ENCODE peak calls at places on chromosomes 11 and 22, in eight cellular contexts. X is PC-3, N is brain microvascular endothelial cell, U is psoas muscle, A is SK-MEL-5, C is neural crest cell, T is midbrain, W is RWPE1. P is an unnamed sample.

GRCh38 chr11:74543991-74544390 is 48.4 kb upstream of the POLD3 start:
- DNase-seq in X (peak), N (no peak), U (no peak), A (no peak), C (no peak), T (no peak), W (no peak), P (no peak)

GRCh38 chr11:98300777-98301176 is 720.0 kb upstream of the CNTN5 start:
- DNase-seq in X (peak), N (no peak), U (no peak), A (no peak), C (no peak), T (no peak), W (no peak), P (no peak)

GRCh38 chr22:22578702-22579424 is 19.8 kb upstream of the PRAME start:
- DNase-seq in X (no peak), N (peak), U (no peak), A (peak), C (no peak), T (no peak), W (peak), P (no peak)

GRCh38 chr22:37827056-37827455 is 3.9 kb downstream of the GALR3 start:
- DNase-seq in X (no peak), N (no peak), U (peak), A (no peak), C (no peak), T (peak), W (no peak), P (peak)

GRCh38 chr11:111557425-111558111 is 17.0 kb downstream of the LAYN start:
- DNase-seq in X (peak), N (peak), U (no peak), A (no peak), C (no peak), T (no peak), W (peak), P (no peak)

GRCh38 chr11:115784796-115785521 is 280.7 kb upstream of the CADM1 start:
- DNase-seq in X (no peak), N (no peak), U (no peak), A (no peak), C (no peak), T (no peak), W (no peak), P (no peak)

GRCh38 chr11:118705111-118705741 is 25.8 kb upstream of the TREH start:
- DNase-seq in X (no peak), N (no peak), U (no peak), A (peak), C (peak), T (peak), W (no peak), P (peak)

GRCh38 chr22:18968011-18968749 is 32.1 kb upstream of the PRODH start:
- DNase-seq in X (peak), N (peak), U (peak), A (no peak), C (peak), T (no peak), W (no peak), P (peak)

GRCh38 chr11:36296925-36297604 is 977 bp downstream of the PRR5L start:
- DNase-seq in X (no peak), N (peak), U (no peak), A (no peak), C (no peak), T (no peak), W (no peak), P (no peak)

GRCh38 chr11:46537851-46538295 is 56.0 kb downstream of the AMBRA1 start:
- DNase-seq in X (peak), N (peak), U (peak), A (peak), C (peak), T (peak), W (peak), P (peak)

GRCh38 chr11:104146943-104147342 is 17.0 kb downstream of the PDGFD start:
- DNase-seq in X (no peak), N (no peak), U (no peak), A (no peak), C (no peak), T (no peak), W (no peak), P (no peak)

GRCh38 chr11:75337195-75337654 is 14.2 kb downstream of the ARRB1 start:
- DNase-seq in X (peak), N (peak), U (no peak), A (peak), C (no peak), T (no peak), W (no peak), P (no peak)

GRCh38 chr11:128716661-128717210 is 22.9 kb downstream of the FLI1 start:
- DNase-seq in X (no peak), N (peak), U (no peak), A (no peak), C (no peak), T (no peak), W (no peak), P (no peak)

GRCh38 chr22:31646186-31647019 is 15.6 kb downstream of the PISD start:
- DNase-seq in X (peak), N (peak), U (no peak), A (no peak), C (no peak), T (no peak), W (peak), P (no peak)

GRCh38 chr11:79437981-79438630 is 2.7 kb downstream of the TENM4 start:
- DNase-seq in X (no peak), N (no peak), U (peak), A (no peak), C (peak), T (no peak), W (peak), P (peak)

GRCh38 chr11:79335681-79336080 is 105.1 kb downstream of the TENM4 start:
- DNase-seq in X (no peak), N (no peak), U (no peak), A (no peak), C (no peak), T (no peak), W (no peak), P (no peak)

GRCh38 chr22:35656284-35656752 is 8.1 kb downstream of the APOL6 start:
- DNase-seq in X (no peak), N (no peak), U (no peak), A (no peak), C (no peak), T (no peak), W (no peak), P (no peak)

GRCh38 chr22:19819911-19820879 is 34.5 kb downstream of the GNB1L start:
- DNase-seq in X (no peak), N (no peak), U (no peak), A (no peak), C (no peak), T (no peak), W (no peak), P (no peak)

GRCh38 chr11:109957000-109957399 is 136.2 kb upstream of the ZC3H12C start:
- DNase-seq in X (no peak), N (no peak), U (no peak), A (no peak), C (no peak), T (no peak), W (no peak), P (no peak)

GRCh38 chr22:29481265-29482000 is 1.4 kb downstream of the NEFH start:
- DNase-seq in X (no peak), N (no peak), U (no peak), A (no peak), C (peak), T (no peak), W (no peak), P (no peak)

GRCh38 chr11:131064373-131064991 is 148.2 kb upstream of the SNX19 start:
- DNase-seq in X (peak), N (peak), U (peak), A (peak), C (peak), T (peak), W (peak), P (peak)

GRCh38 chr11:117970400-117971024 is 15.7 kb upstream of the IL10RA start:
- DNase-seq in X (peak), N (peak), U (no peak), A (no peak), C (no peak), T (no peak), W (no peak), P (no peak)

GRCh38 chr22:44919691-44920090 is 90.1 kb downstream of the PHF21B start:
- DNase-seq in X (no peak), N (no peak), U (no peak), A (no peak), C (no peak), T (no peak), W (no peak), P (no peak)

GRCh38 chr11:33500865-33501479 is 199.7 kb downstream of the C11orf91 start:
- DNase-seq in X (peak), N (peak), U (no peak), A (peak), C (peak), T (no peak), W (peak), P (no peak)

GRCh38 chr11:62614275-62614674 is 1.2 kb downstream of the ROM1 start:
- DNase-seq in X (peak), N (no peak), U (no peak), A (no peak), C (no peak), T (no peak), W (no peak), P (peak)

GRCh38 chr11:78030429-78031325 is 7.6 kb upstream of the KCTD14 start:
- DNase-seq in X (peak), N (peak), U (no peak), A (peak), C (no peak), T (peak), W (no peak), P (peak)

GRCh38 chr11:101797335-101797734 is 117.5 kb upstream of the CEP126 start:
- DNase-seq in X (peak), N (peak), U (no peak), A (no peak), C (no peak), T (no peak), W (no peak), P (no peak)

GRCh38 chr22:50148991-50149721 is 21.4 kb upstream of the PANX2 start:
- DNase-seq in X (peak), N (peak), U (no peak), A (peak), C (peak), T (no peak), W (peak), P (peak)

GRCh38 chr11:125952559-125952958 is 6.7 kb downstream of the VSIG10L2 start:
- DNase-seq in X (no peak), N (no peak), U (no peak), A (no peak), C (no peak), T (no peak), W (no peak), P (no peak)

GRCh38 chr11:8323161-8323935 is 59.7 kb upstream of the LMO1 start:
- DNase-seq in X (no peak), N (no peak), U (no peak), A (no peak), C (no peak), T (no peak), W (no peak), P (no peak)

GRCh38 chr22:48578138-48579034 is 1249.3 kb downstream of the BRD1 start:
- DNase-seq in X (no peak), N (no peak), U (no peak), A (no peak), C (peak), T (peak), W (no peak), P (peak)

GRCh38 chr11:19938866-19939265 is 221.4 kb downstream of the DBX1 start:
- DNase-seq in X (peak), N (no peak), U (no peak), A (no peak), C (no peak), T (no peak), W (no peak), P (no peak)

GRCh38 chr22:35904332-35904692 is 124.3 kb downstream of the RBFOX2 start:
- DNase-seq in X (no peak), N (no peak), U (no peak), A (no peak), C (no peak), T (no peak), W (no peak), P (no peak)

GRCh38 chr11:111554532-111554931 is 14.0 kb downstream of the LAYN start:
- DNase-seq in X (peak), N (no peak), U (no peak), A (no peak), C (no peak), T (no peak), W (peak), P (no peak)

GRCh38 chr22:39317084-39317755 is 2.2 kb downstream of the RPL3 start:
- DNase-seq in X (peak), N (no peak), U (no peak), A (no peak), C (no peak), T (no peak), W (no peak), P (no peak)

GRCh38 chr11:124798991-124799383 is 1.2 kb downstream of the MSANTD2 start:
- DNase-seq in X (peak), N (peak), U (no peak), A (peak), C (no peak), T (no peak), W (peak), P (no peak)